ENCODE peak calls at places on chromosomes 16 and 17, in four cellular contexts. D is skeletal muscle cell, O is T-helper 1 cell, S is substantia nigra. T is an unnamed sample.
A peak's percentile ranks its signal among the peaks of the same experiment; 100 is the strongest.

GRCh38 chr16:77922355-77922754 is 100.0 kb upstream of the CLEC3A start:
- DNase-seq in D (no peak), O (no peak), S (no peak), T (no peak)

GRCh38 chr17:80834896-80835281 is 156.8 kb upstream of the CHMP6 start:
- DNase-seq in D (no peak), O (no peak), S (no peak), T (no peak)

GRCh38 chr17:11996722-11997146 is 541 bp downstream of the ZNF18 start:
- DNase-seq in O (no peak), S (peak; percentile 53), D (no peak), T (no peak)

GRCh38 chr17:79251824-79252223 is 177.2 kb downstream of the ENGASE start:
- DNase-seq in S (no peak), D (no peak), O (no peak), T (no peak)

GRCh38 chr17:74968361-74968780 is 4.2 kb downstream of the HID1 start:
- DNase-seq in S (no peak), O (no peak), D (no peak), T (no peak)

GRCh38 chr17:74801896-74802295 is 25.8 kb upstream of the NAT9 start:
- DNase-seq in O (no peak), S (no peak), D (no peak), T (no peak)

GRCh38 chr17:66331038-66331816 is 28.8 kb downstream of the PRKCA start:
- DNase-seq in D (no peak), O (no peak), S (no peak), T (no peak)

GRCh38 chr16:61313931-61314330 is 722.3 kb downstream of the CDH8 start:
- DNase-seq in O (no peak), D (no peak), S (no peak), T (no peak)